ENCODE peak calls at places on chromosomes 4 and X, in eight cellular contexts. One of them, this sample, is unnamed.

GRCh38 chr4:123843137-123843536 is 446.5 kb downstream of the SPRY1 start:
- DNase-seq in NCI-H774: no peak
- DNase-seq in stimulated activated naive CD4-positive, alpha-beta T cell: no peak
- DNase-seq in activated CD4-positive, alpha-beta T cell treated with anti-CD3 and anti-CD28 coated beads, Interleukin-2, amount 50 U/mL, for 4 hours: no peak
- DNase-seq in HT-29: no peak
- DNase-seq in kidney epithelial cell: no peak
- DNase-seq in activated CD8-positive, alpha-beta memory T cell treated with anti-CD3 and anti-CD28 coated beads, Interleukin-2, amount 50 U/mL, for 48 hours: no peak
- DNase-seq in fibroblast of mammary gland: peak
- DNase-seq in this sample: no peak

GRCh38 chrX:16160729-16161128 is 6.6 kb upstream of the MAGEB17 start:
- DNase-seq in HT-29: no peak
- DNase-seq in activated CD8-positive, alpha-beta memory T cell treated with anti-CD3 and anti-CD28 coated beads, Interleukin-2, amount 50 U/mL, for 48 hours: no peak
- DNase-seq in fibroblast of mammary gland: peak
- DNase-seq in stimulated activated naive CD4-positive, alpha-beta T cell: no peak
- DNase-seq in activated CD4-positive, alpha-beta T cell treated with anti-CD3 and anti-CD28 coated beads, Interleukin-2, amount 50 U/mL, for 4 hours: no peak
- DNase-seq in NCI-H774: no peak
- DNase-seq in kidney epithelial cell: peak
- DNase-seq in this sample: no peak

GRCh38 chrX:111114806-111115205 is 18.8 kb downstream of the PAK3 start:
- DNase-seq in NCI-H774: no peak
- DNase-seq in kidney epithelial cell: no peak
- DNase-seq in activated CD8-positive, alpha-beta memory T cell treated with anti-CD3 and anti-CD28 coated beads, Interleukin-2, amount 50 U/mL, for 48 hours: no peak
- DNase-seq in stimulated activated naive CD4-positive, alpha-beta T cell: no peak
- DNase-seq in HT-29: no peak
- DNase-seq in fibroblast of mammary gland: no peak
- DNase-seq in activated CD4-positive, alpha-beta T cell treated with anti-CD3 and anti-CD28 coated beads, Interleukin-2, amount 50 U/mL, for 4 hours: no peak
- DNase-seq in this sample: no peak

GRCh38 chrX:39755152-39756032 is 342.4 kb downstream of the BCOR start:
- DNase-seq in HT-29: peak
- DNase-seq in fibroblast of mammary gland: peak
- DNase-seq in NCI-H774: no peak
- DNase-seq in activated CD4-positive, alpha-beta T cell treated with anti-CD3 and anti-CD28 coated beads, Interleukin-2, amount 50 U/mL, for 4 hours: no peak
- DNase-seq in kidney epithelial cell: peak
- DNase-seq in activated CD8-positive, alpha-beta memory T cell treated with anti-CD3 and anti-CD28 coated beads, Interleukin-2, amount 50 U/mL, for 48 hours: no peak
- DNase-seq in stimulated activated naive CD4-positive, alpha-beta T cell: no peak
- DNase-seq in this sample: no peak

GRCh38 chrX:85244411-85245210 is 820 bp downstream of the ZNF711 start:
- DNase-seq in stimulated activated naive CD4-positive, alpha-beta T cell: peak
- DNase-seq in HT-29: peak
- DNase-seq in kidney epithelial cell: no peak
- DNase-seq in fibroblast of mammary gland: peak
- DNase-seq in activated CD4-positive, alpha-beta T cell treated with anti-CD3 and anti-CD28 coated beads, Interleukin-2, amount 50 U/mL, for 4 hours: no peak
- DNase-seq in activated CD8-positive, alpha-beta memory T cell treated with anti-CD3 and anti-CD28 coated beads, Interleukin-2, amount 50 U/mL, for 48 hours: no peak
- DNase-seq in NCI-H774: no peak
- DNase-seq in this sample: peak

GRCh38 chrX:97525981-97526380 is 642.3 kb downstream of the RPA4 start:
- DNase-seq in stimulated activated naive CD4-positive, alpha-beta T cell: no peak
- DNase-seq in activated CD4-positive, alpha-beta T cell treated with anti-CD3 and anti-CD28 coated beads, Interleukin-2, amount 50 U/mL, for 4 hours: no peak
- DNase-seq in activated CD8-positive, alpha-beta memory T cell treated with anti-CD3 and anti-CD28 coated beads, Interleukin-2, amount 50 U/mL, for 48 hours: no peak
- DNase-seq in kidney epithelial cell: no peak
- DNase-seq in NCI-H774: no peak
- DNase-seq in HT-29: no peak
- DNase-seq in fibroblast of mammary gland: no peak
- DNase-seq in this sample: no peak

GRCh38 chr4:75030649-75031235 is 97.8 kb downstream of the PARM1 start:
- DNase-seq in kidney epithelial cell: no peak
- DNase-seq in NCI-H774: no peak
- DNase-seq in HT-29: no peak
- DNase-seq in activated CD8-positive, alpha-beta memory T cell treated with anti-CD3 and anti-CD28 coated beads, Interleukin-2, amount 50 U/mL, for 48 hours: no peak
- DNase-seq in stimulated activated naive CD4-positive, alpha-beta T cell: no peak
- DNase-seq in fibroblast of mammary gland: no peak
- DNase-seq in activated CD4-positive, alpha-beta T cell treated with anti-CD3 and anti-CD28 coated beads, Interleukin-2, amount 50 U/mL, for 4 hours: no peak
- DNase-seq in this sample: no peak

GRCh38 chr4:87865960-87866598 is 33.3 kb downstream of the MEPE start:
- DNase-seq in activated CD4-positive, alpha-beta T cell treated with anti-CD3 and anti-CD28 coated beads, Interleukin-2, amount 50 U/mL, for 4 hours: no peak
- DNase-seq in stimulated activated naive CD4-positive, alpha-beta T cell: no peak
- DNase-seq in fibroblast of mammary gland: no peak
- DNase-seq in activated CD8-positive, alpha-beta memory T cell treated with anti-CD3 and anti-CD28 coated beads, Interleukin-2, amount 50 U/mL, for 48 hours: no peak
- DNase-seq in NCI-H774: no peak
- DNase-seq in HT-29: peak
- DNase-seq in kidney epithelial cell: no peak
- DNase-seq in this sample: no peak

GRCh38 chr4:77771566-77771965 is 47.6 kb downstream of the CNOT6L start:
- DNase-seq in HT-29: no peak
- DNase-seq in activated CD4-positive, alpha-beta T cell treated with anti-CD3 and anti-CD28 coated beads, Interleukin-2, amount 50 U/mL, for 4 hours: no peak
- DNase-seq in activated CD8-positive, alpha-beta memory T cell treated with anti-CD3 and anti-CD28 coated beads, Interleukin-2, amount 50 U/mL, for 48 hours: no peak
- DNase-seq in stimulated activated naive CD4-positive, alpha-beta T cell: no peak
- DNase-seq in NCI-H774: no peak
- DNase-seq in fibroblast of mammary gland: no peak
- DNase-seq in kidney epithelial cell: no peak
- DNase-seq in this sample: no peak

GRCh38 chr4:103204114-103204513 is 6.0 kb upstream of the CENPE start:
- DNase-seq in kidney epithelial cell: no peak
- DNase-seq in stimulated activated naive CD4-positive, alpha-beta T cell: no peak
- DNase-seq in NCI-H774: no peak
- DNase-seq in fibroblast of mammary gland: peak
- DNase-seq in activated CD4-positive, alpha-beta T cell treated with anti-CD3 and anti-CD28 coated beads, Interleukin-2, amount 50 U/mL, for 4 hours: no peak
- DNase-seq in activated CD8-positive, alpha-beta memory T cell treated with anti-CD3 and anti-CD28 coated beads, Interleukin-2, amount 50 U/mL, for 48 hours: no peak
- DNase-seq in HT-29: peak
- DNase-seq in this sample: no peak

GRCh38 chrX:45622538-45622937 is 421.9 kb upstream of the DIPK2B start:
- DNase-seq in NCI-H774: no peak
- DNase-seq in activated CD4-positive, alpha-beta T cell treated with anti-CD3 and anti-CD28 coated beads, Interleukin-2, amount 50 U/mL, for 4 hours: no peak
- DNase-seq in stimulated activated naive CD4-positive, alpha-beta T cell: no peak
- DNase-seq in HT-29: no peak
- DNase-seq in activated CD8-positive, alpha-beta memory T cell treated with anti-CD3 and anti-CD28 coated beads, Interleukin-2, amount 50 U/mL, for 48 hours: no peak
- DNase-seq in kidney epithelial cell: no peak
- DNase-seq in fibroblast of mammary gland: peak
- DNase-seq in this sample: no peak

GRCh38 chrX:13692771-13693231 is 3.9 kb downstream of the RAB9A start:
- DNase-seq in kidney epithelial cell: no peak
- DNase-seq in stimulated activated naive CD4-positive, alpha-beta T cell: no peak
- DNase-seq in fibroblast of mammary gland: peak
- DNase-seq in activated CD4-positive, alpha-beta T cell treated with anti-CD3 and anti-CD28 coated beads, Interleukin-2, amount 50 U/mL, for 4 hours: no peak
- DNase-seq in HT-29: no peak
- DNase-seq in activated CD8-positive, alpha-beta memory T cell treated with anti-CD3 and anti-CD28 coated beads, Interleukin-2, amount 50 U/mL, for 48 hours: no peak
- DNase-seq in NCI-H774: no peak
- DNase-seq in this sample: no peak

GRCh38 chr4:152264106-152264505 is 271.8 kb downstream of the FBXW7 start:
- DNase-seq in stimulated activated naive CD4-positive, alpha-beta T cell: no peak
- DNase-seq in activated CD4-positive, alpha-beta T cell treated with anti-CD3 and anti-CD28 coated beads, Interleukin-2, amount 50 U/mL, for 4 hours: no peak
- DNase-seq in kidney epithelial cell: no peak
- DNase-seq in activated CD8-positive, alpha-beta memory T cell treated with anti-CD3 and anti-CD28 coated beads, Interleukin-2, amount 50 U/mL, for 48 hours: no peak
- DNase-seq in NCI-H774: no peak
- DNase-seq in HT-29: no peak
- DNase-seq in fibroblast of mammary gland: no peak
- DNase-seq in this sample: no peak

GRCh38 chrX:10892605-10893225 is 218.4 kb upstream of the HCCS start:
- DNase-seq in activated CD8-positive, alpha-beta memory T cell treated with anti-CD3 and anti-CD28 coated beads, Interleukin-2, amount 50 U/mL, for 48 hours: no peak
- DNase-seq in kidney epithelial cell: no peak
- DNase-seq in HT-29: no peak
- DNase-seq in fibroblast of mammary gland: no peak
- DNase-seq in stimulated activated naive CD4-positive, alpha-beta T cell: no peak
- DNase-seq in NCI-H774: no peak
- DNase-seq in activated CD4-positive, alpha-beta T cell treated with anti-CD3 and anti-CD28 coated beads, Interleukin-2, amount 50 U/mL, for 4 hours: no peak
- DNase-seq in this sample: no peak

GRCh38 chr4:167943872-167944505 is 148.3 kb upstream of the ANXA10 start:
- DNase-seq in HT-29: no peak
- DNase-seq in activated CD4-positive, alpha-beta T cell treated with anti-CD3 and anti-CD28 coated beads, Interleukin-2, amount 50 U/mL, for 4 hours: no peak
- DNase-seq in NCI-H774: no peak
- DNase-seq in activated CD8-positive, alpha-beta memory T cell treated with anti-CD3 and anti-CD28 coated beads, Interleukin-2, amount 50 U/mL, for 48 hours: no peak
- DNase-seq in stimulated activated naive CD4-positive, alpha-beta T cell: no peak
- DNase-seq in kidney epithelial cell: no peak
- DNase-seq in fibroblast of mammary gland: peak
- DNase-seq in this sample: no peak

GRCh38 chrX:120356084-120356483 is 5.8 kb upstream of the ATP1B4 start:
- DNase-seq in HT-29: no peak
- DNase-seq in kidney epithelial cell: no peak
- DNase-seq in stimulated activated naive CD4-positive, alpha-beta T cell: no peak
- DNase-seq in activated CD8-positive, alpha-beta memory T cell treated with anti-CD3 and anti-CD28 coated beads, Interleukin-2, amount 50 U/mL, for 48 hours: no peak
- DNase-seq in activated CD4-positive, alpha-beta T cell treated with anti-CD3 and anti-CD28 coated beads, Interleukin-2, amount 50 U/mL, for 4 hours: no peak
- DNase-seq in fibroblast of mammary gland: no peak
- DNase-seq in NCI-H774: no peak
- DNase-seq in this sample: no peak

GRCh38 chr4:148061795-148062194 is 329.9 kb downstream of the ARHGAP10 start:
- DNase-seq in fibroblast of mammary gland: no peak
- DNase-seq in NCI-H774: no peak
- DNase-seq in activated CD4-positive, alpha-beta T cell treated with anti-CD3 and anti-CD28 coated beads, Interleukin-2, amount 50 U/mL, for 4 hours: no peak
- DNase-seq in kidney epithelial cell: no peak
- DNase-seq in HT-29: peak
- DNase-seq in activated CD8-positive, alpha-beta memory T cell treated with anti-CD3 and anti-CD28 coated beads, Interleukin-2, amount 50 U/mL, for 48 hours: no peak
- DNase-seq in stimulated activated naive CD4-positive, alpha-beta T cell: no peak
- DNase-seq in this sample: no peak

GRCh38 chrX:39869846-39870601 is 227.7 kb downstream of the BCOR start:
- DNase-seq in fibroblast of mammary gland: peak
- DNase-seq in NCI-H774: no peak
- DNase-seq in HT-29: no peak
- DNase-seq in activated CD8-positive, alpha-beta memory T cell treated with anti-CD3 and anti-CD28 coated beads, Interleukin-2, amount 50 U/mL, for 48 hours: peak
- DNase-seq in activated CD4-positive, alpha-beta T cell treated with anti-CD3 and anti-CD28 coated beads, Interleukin-2, amount 50 U/mL, for 4 hours: peak
- DNase-seq in kidney epithelial cell: peak
- DNase-seq in stimulated activated naive CD4-positive, alpha-beta T cell: no peak
- DNase-seq in this sample: no peak

GRCh38 chrX:67781132-67781531 is 237.3 kb downstream of the AR start:
- DNase-seq in kidney epithelial cell: no peak
- DNase-seq in activated CD8-positive, alpha-beta memory T cell treated with anti-CD3 and anti-CD28 coated beads, Interleukin-2, amount 50 U/mL, for 48 hours: no peak
- DNase-seq in stimulated activated naive CD4-positive, alpha-beta T cell: no peak
- DNase-seq in HT-29: no peak
- DNase-seq in NCI-H774: no peak
- DNase-seq in fibroblast of mammary gland: peak
- DNase-seq in activated CD4-positive, alpha-beta T cell treated with anti-CD3 and anti-CD28 coated beads, Interleukin-2, amount 50 U/mL, for 4 hours: no peak
- DNase-seq in this sample: no peak

GRCh38 chrX:138519296-138519695 is 192.2 kb downstream of the FGF13 start:
- DNase-seq in activated CD8-positive, alpha-beta memory T cell treated with anti-CD3 and anti-CD28 coated beads, Interleukin-2, amount 50 U/mL, for 48 hours: no peak
- DNase-seq in HT-29: no peak
- DNase-seq in kidney epithelial cell: peak
- DNase-seq in stimulated activated naive CD4-positive, alpha-beta T cell: no peak
- DNase-seq in activated CD4-positive, alpha-beta T cell treated with anti-CD3 and anti-CD28 coated beads, Interleukin-2, amount 50 U/mL, for 4 hours: no peak
- DNase-seq in fibroblast of mammary gland: no peak
- DNase-seq in NCI-H774: peak
- DNase-seq in this sample: no peak

GRCh38 chrX:31445542-31445941 is 373.7 kb upstream of the FTHL17 start:
- DNase-seq in activated CD4-positive, alpha-beta T cell treated with anti-CD3 and anti-CD28 coated beads, Interleukin-2, amount 50 U/mL, for 4 hours: no peak
- DNase-seq in NCI-H774: no peak
- DNase-seq in fibroblast of mammary gland: no peak
- DNase-seq in activated CD8-positive, alpha-beta memory T cell treated with anti-CD3 and anti-CD28 coated beads, Interleukin-2, amount 50 U/mL, for 48 hours: no peak
- DNase-seq in kidney epithelial cell: no peak
- DNase-seq in HT-29: no peak
- DNase-seq in stimulated activated naive CD4-positive, alpha-beta T cell: no peak
- DNase-seq in this sample: no peak

GRCh38 chr4:152573861-152574260 is 38.0 kb upstream of the FBXW7 start:
- DNase-seq in activated CD4-positive, alpha-beta T cell treated with anti-CD3 and anti-CD28 coated beads, Interleukin-2, amount 50 U/mL, for 4 hours: no peak
- DNase-seq in activated CD8-positive, alpha-beta memory T cell treated with anti-CD3 and anti-CD28 coated beads, Interleukin-2, amount 50 U/mL, for 48 hours: no peak
- DNase-seq in fibroblast of mammary gland: no peak
- DNase-seq in NCI-H774: no peak
- DNase-seq in kidney epithelial cell: no peak
- DNase-seq in HT-29: no peak
- DNase-seq in stimulated activated naive CD4-positive, alpha-beta T cell: no peak
- DNase-seq in this sample: no peak

GRCh38 chrX:41491267-41492004 is 44.3 kb downstream of the NYX start:
- DNase-seq in stimulated activated naive CD4-positive, alpha-beta T cell: no peak
- DNase-seq in fibroblast of mammary gland: peak
- DNase-seq in HT-29: peak
- DNase-seq in NCI-H774: no peak
- DNase-seq in kidney epithelial cell: peak
- DNase-seq in activated CD8-positive, alpha-beta memory T cell treated with anti-CD3 and anti-CD28 coated beads, Interleukin-2, amount 50 U/mL, for 48 hours: no peak
- DNase-seq in activated CD4-positive, alpha-beta T cell treated with anti-CD3 and anti-CD28 coated beads, Interleukin-2, amount 50 U/mL, for 4 hours: no peak
- DNase-seq in this sample: no peak

GRCh38 chrX:119391279-119391678 is 7.9 kb upstream of the SLC25A43 start:
- DNase-seq in activated CD4-positive, alpha-beta T cell treated with anti-CD3 and anti-CD28 coated beads, Interleukin-2, amount 50 U/mL, for 4 hours: no peak
- DNase-seq in fibroblast of mammary gland: peak
- DNase-seq in stimulated activated naive CD4-positive, alpha-beta T cell: no peak
- DNase-seq in NCI-H774: peak
- DNase-seq in activated CD8-positive, alpha-beta memory T cell treated with anti-CD3 and anti-CD28 coated beads, Interleukin-2, amount 50 U/mL, for 48 hours: no peak
- DNase-seq in kidney epithelial cell: no peak
- DNase-seq in HT-29: peak
- DNase-seq in this sample: no peak

GRCh38 chrX:133921764-133922389 is 63.5 kb downstream of the GPC3 start:
- DNase-seq in HT-29: peak
- DNase-seq in stimulated activated naive CD4-positive, alpha-beta T cell: peak
- DNase-seq in kidney epithelial cell: no peak
- DNase-seq in activated CD8-positive, alpha-beta memory T cell treated with anti-CD3 and anti-CD28 coated beads, Interleukin-2, amount 50 U/mL, for 48 hours: peak
- DNase-seq in fibroblast of mammary gland: peak
- DNase-seq in NCI-H774: peak
- DNase-seq in activated CD4-positive, alpha-beta T cell treated with anti-CD3 and anti-CD28 coated beads, Interleukin-2, amount 50 U/mL, for 4 hours: peak
- DNase-seq in this sample: no peak

GRCh38 chr4:187908079-187908501 is 87.5 kb upstream of the ZFP42 start:
- DNase-seq in NCI-H774: no peak
- DNase-seq in activated CD8-positive, alpha-beta memory T cell treated with anti-CD3 and anti-CD28 coated beads, Interleukin-2, amount 50 U/mL, for 48 hours: no peak
- DNase-seq in HT-29: no peak
- DNase-seq in kidney epithelial cell: no peak
- DNase-seq in activated CD4-positive, alpha-beta T cell treated with anti-CD3 and anti-CD28 coated beads, Interleukin-2, amount 50 U/mL, for 4 hours: no peak
- DNase-seq in fibroblast of mammary gland: peak
- DNase-seq in stimulated activated naive CD4-positive, alpha-beta T cell: no peak
- DNase-seq in this sample: no peak

GRCh38 chr4:147019061-147019460 is 73.4 kb upstream of the TTC29 start:
- DNase-seq in fibroblast of mammary gland: peak
- DNase-seq in kidney epithelial cell: peak
- DNase-seq in NCI-H774: no peak
- DNase-seq in stimulated activated naive CD4-positive, alpha-beta T cell: peak
- DNase-seq in HT-29: peak
- DNase-seq in activated CD8-positive, alpha-beta memory T cell treated with anti-CD3 and anti-CD28 coated beads, Interleukin-2, amount 50 U/mL, for 48 hours: peak
- DNase-seq in activated CD4-positive, alpha-beta T cell treated with anti-CD3 and anti-CD28 coated beads, Interleukin-2, amount 50 U/mL, for 4 hours: peak
- DNase-seq in this sample: no peak

GRCh38 chr4:158578476-158578875 is 56.8 kb downstream of the RXFP1 start:
- DNase-seq in fibroblast of mammary gland: peak
- DNase-seq in kidney epithelial cell: no peak
- DNase-seq in activated CD8-positive, alpha-beta memory T cell treated with anti-CD3 and anti-CD28 coated beads, Interleukin-2, amount 50 U/mL, for 48 hours: no peak
- DNase-seq in stimulated activated naive CD4-positive, alpha-beta T cell: no peak
- DNase-seq in HT-29: peak
- DNase-seq in activated CD4-positive, alpha-beta T cell treated with anti-CD3 and anti-CD28 coated beads, Interleukin-2, amount 50 U/mL, for 4 hours: no peak
- DNase-seq in NCI-H774: no peak
- DNase-seq in this sample: no peak

GRCh38 chr4:164871673-164872072 is 5.3 kb upstream of the APELA start:
- DNase-seq in activated CD4-positive, alpha-beta T cell treated with anti-CD3 and anti-CD28 coated beads, Interleukin-2, amount 50 U/mL, for 4 hours: no peak
- DNase-seq in NCI-H774: no peak
- DNase-seq in HT-29: no peak
- DNase-seq in stimulated activated naive CD4-positive, alpha-beta T cell: no peak
- DNase-seq in fibroblast of mammary gland: no peak
- DNase-seq in kidney epithelial cell: no peak
- DNase-seq in activated CD8-positive, alpha-beta memory T cell treated with anti-CD3 and anti-CD28 coated beads, Interleukin-2, amount 50 U/mL, for 48 hours: no peak
- DNase-seq in this sample: no peak

GRCh38 chr4:176885224-176885623 is 92.5 kb upstream of the VEGFC start:
- DNase-seq in fibroblast of mammary gland: peak
- DNase-seq in HT-29: no peak
- DNase-seq in kidney epithelial cell: no peak
- DNase-seq in activated CD4-positive, alpha-beta T cell treated with anti-CD3 and anti-CD28 coated beads, Interleukin-2, amount 50 U/mL, for 4 hours: no peak
- DNase-seq in NCI-H774: no peak
- DNase-seq in stimulated activated naive CD4-positive, alpha-beta T cell: no peak
- DNase-seq in activated CD8-positive, alpha-beta memory T cell treated with anti-CD3 and anti-CD28 coated beads, Interleukin-2, amount 50 U/mL, for 48 hours: no peak
- DNase-seq in this sample: no peak

GRCh38 chrX:10387011-10387410 is 230.2 kb downstream of the CLCN4 start:
- DNase-seq in HT-29: no peak
- DNase-seq in fibroblast of mammary gland: peak
- DNase-seq in stimulated activated naive CD4-positive, alpha-beta T cell: no peak
- DNase-seq in activated CD8-positive, alpha-beta memory T cell treated with anti-CD3 and anti-CD28 coated beads, Interleukin-2, amount 50 U/mL, for 48 hours: no peak
- DNase-seq in NCI-H774: no peak
- DNase-seq in kidney epithelial cell: no peak
- DNase-seq in activated CD4-positive, alpha-beta T cell treated with anti-CD3 and anti-CD28 coated beads, Interleukin-2, amount 50 U/mL, for 4 hours: no peak
- DNase-seq in this sample: no peak

GRCh38 chr4:150126880-150127236 is 48.6 kb downstream of the DCLK2 start:
- DNase-seq in stimulated activated naive CD4-positive, alpha-beta T cell: no peak
- DNase-seq in fibroblast of mammary gland: peak
- DNase-seq in NCI-H774: no peak
- DNase-seq in HT-29: no peak
- DNase-seq in kidney epithelial cell: no peak
- DNase-seq in activated CD8-positive, alpha-beta memory T cell treated with anti-CD3 and anti-CD28 coated beads, Interleukin-2, amount 50 U/mL, for 48 hours: no peak
- DNase-seq in activated CD4-positive, alpha-beta T cell treated with anti-CD3 and anti-CD28 coated beads, Interleukin-2, amount 50 U/mL, for 4 hours: no peak
- DNase-seq in this sample: no peak

GRCh38 chr4:92520563-92520962 is 216.8 kb downstream of the GRID2 start:
- DNase-seq in activated CD4-positive, alpha-beta T cell treated with anti-CD3 and anti-CD28 coated beads, Interleukin-2, amount 50 U/mL, for 4 hours: no peak
- DNase-seq in activated CD8-positive, alpha-beta memory T cell treated with anti-CD3 and anti-CD28 coated beads, Interleukin-2, amount 50 U/mL, for 48 hours: no peak
- DNase-seq in HT-29: peak
- DNase-seq in kidney epithelial cell: no peak
- DNase-seq in NCI-H774: no peak
- DNase-seq in stimulated activated naive CD4-positive, alpha-beta T cell: no peak
- DNase-seq in fibroblast of mammary gland: no peak
- DNase-seq in this sample: no peak

GRCh38 chr4:179692251-179692650 is 2250.0 kb upstream of the AGA start:
- DNase-seq in stimulated activated naive CD4-positive, alpha-beta T cell: no peak
- DNase-seq in HT-29: no peak
- DNase-seq in activated CD8-positive, alpha-beta memory T cell treated with anti-CD3 and anti-CD28 coated beads, Interleukin-2, amount 50 U/mL, for 48 hours: no peak
- DNase-seq in NCI-H774: no peak
- DNase-seq in kidney epithelial cell: no peak
- DNase-seq in activated CD4-positive, alpha-beta T cell treated with anti-CD3 and anti-CD28 coated beads, Interleukin-2, amount 50 U/mL, for 4 hours: no peak
- DNase-seq in fibroblast of mammary gland: no peak
- DNase-seq in this sample: no peak

This sample was measured in NCI-H748 treated with DMSO at 0.1 percent for 48 hours.